ENCODE peak calls at places on chromosomes 13 and 19, in six cellular contexts. One of them, this sample, is unnamed.

GRCh38 chr19:27746691-27747380 is 1466.1 kb downstream of the UQCRFS1 start:
- DNase-seq in stomach: peak; percentile 39
- DNase-seq in transverse colon: peak; percentile 21
- DNase-seq in suprapubic skin: peak; percentile 77
- DNase-seq in sigmoid colon: peak; percentile 62
- DNase-seq in ovary: peak; percentile 26
- DNase-seq in this sample: no peak

GRCh38 chr13:50798923-50799322 is 44.6 kb downstream of the DLEU7 start:
- DNase-seq in stomach: no peak
- DNase-seq in transverse colon: no peak
- DNase-seq in suprapubic skin: no peak
- DNase-seq in sigmoid colon: no peak
- DNase-seq in ovary: no peak
- DNase-seq in this sample: no peak

GRCh38 chr13:110564472-110564985 is 3.0 kb upstream of the RAB20 start:
- DNase-seq in stomach: no peak
- DNase-seq in transverse colon: no peak
- DNase-seq in suprapubic skin: no peak
- DNase-seq in sigmoid colon: no peak
- DNase-seq in ovary: no peak
- DNase-seq in this sample: no peak

GRCh38 chr13:42232671-42233070 is 39.3 kb upstream of the AKAP11 start:
- DNase-seq in stomach: no peak
- DNase-seq in transverse colon: no peak
- DNase-seq in suprapubic skin: no peak
- DNase-seq in sigmoid colon: no peak
- DNase-seq in ovary: no peak
- DNase-seq in this sample: no peak

GRCh38 chr13:102580552-102581169 is 16.1 kb upstream of the TPP2 start:
- DNase-seq in stomach: no peak
- DNase-seq in transverse colon: no peak
- DNase-seq in suprapubic skin: no peak
- DNase-seq in sigmoid colon: no peak
- DNase-seq in ovary: no peak
- DNase-seq in this sample: peak; percentile 72

GRCh38 chr19:35211545-35212230 is 16.9 kb downstream of the FAM187B start:
- DNase-seq in stomach: peak; percentile 51
- DNase-seq in transverse colon: peak; percentile 70
- DNase-seq in suprapubic skin: peak; percentile 83
- DNase-seq in sigmoid colon: peak; percentile 72
- DNase-seq in ovary: no peak
- DNase-seq in this sample: peak; percentile 47

GRCh38 chr13:30708541-30708940 is 26.8 kb upstream of the ALOX5AP start:
- DNase-seq in stomach: no peak
- DNase-seq in transverse colon: no peak
- DNase-seq in suprapubic skin: no peak
- DNase-seq in sigmoid colon: no peak
- DNase-seq in ovary: no peak
- DNase-seq in this sample: no peak

GRCh38 chr19:2101417-2102335 is 5.0 kb downstream of the IZUMO4 start:
- DNase-seq in stomach: no peak
- DNase-seq in transverse colon: no peak
- DNase-seq in suprapubic skin: no peak
- DNase-seq in sigmoid colon: no peak
- DNase-seq in ovary: no peak
- DNase-seq in this sample: no peak

GRCh38 chr13:111035861-111036260 is 79.2 kb upstream of the ARHGEF7 start:
- DNase-seq in stomach: no peak
- DNase-seq in transverse colon: no peak
- DNase-seq in suprapubic skin: no peak
- DNase-seq in sigmoid colon: no peak
- DNase-seq in ovary: no peak
- DNase-seq in this sample: no peak

GRCh38 chr13:99854376-99854775 is 117.2 kb downstream of the ZIC5 start:
- DNase-seq in stomach: no peak
- DNase-seq in transverse colon: no peak
- DNase-seq in suprapubic skin: no peak
- DNase-seq in sigmoid colon: no peak
- DNase-seq in ovary: no peak
- DNase-seq in this sample: no peak

GRCh38 chr13:63942372-63942771 is 2526.7 kb upstream of the PCDH20 start:
- DNase-seq in stomach: no peak
- DNase-seq in transverse colon: no peak
- DNase-seq in suprapubic skin: no peak
- DNase-seq in sigmoid colon: no peak
- DNase-seq in ovary: no peak
- DNase-seq in this sample: no peak

GRCh38 chr13:28059214-28059613 is 41.2 kb downstream of the FLT3 start:
- DNase-seq in stomach: peak; percentile 44
- DNase-seq in transverse colon: peak; percentile 51
- DNase-seq in suprapubic skin: no peak
- DNase-seq in sigmoid colon: no peak
- DNase-seq in ovary: no peak
- DNase-seq in this sample: peak; percentile 23

GRCh38 chr13:51806571-51806970 is 2.6 kb upstream of the DHRS12 start:
- DNase-seq in stomach: peak; percentile 56
- DNase-seq in transverse colon: no peak
- DNase-seq in suprapubic skin: no peak
- DNase-seq in sigmoid colon: no peak
- DNase-seq in ovary: no peak
- DNase-seq in this sample: no peak

GRCh38 chr13:25847635-25848616 is 203.9 kb downstream of the SHISA2 start:
- DNase-seq in stomach: no peak
- DNase-seq in transverse colon: peak; percentile 42
- DNase-seq in suprapubic skin: no peak
- DNase-seq in sigmoid colon: no peak
- DNase-seq in ovary: no peak
- DNase-seq in this sample: no peak

GRCh38 chr19:15252398-15253018 is 20.3 kb upstream of the EPHX3 start:
- DNase-seq in stomach: no peak
- DNase-seq in transverse colon: no peak
- DNase-seq in suprapubic skin: no peak
- DNase-seq in sigmoid colon: no peak
- DNase-seq in ovary: no peak
- DNase-seq in this sample: no peak

GRCh38 chr19:36128392-36128736 is 11.5 kb upstream of the CAPNS1 start:
- DNase-seq in stomach: no peak
- DNase-seq in transverse colon: peak; percentile 64
- DNase-seq in suprapubic skin: no peak
- DNase-seq in sigmoid colon: no peak
- DNase-seq in ovary: no peak
- DNase-seq in this sample: no peak

GRCh38 chr13:42354246-42355117 is 82.5 kb downstream of the AKAP11 start:
- DNase-seq in stomach: no peak
- DNase-seq in transverse colon: no peak
- DNase-seq in suprapubic skin: no peak
- DNase-seq in sigmoid colon: no peak
- DNase-seq in ovary: no peak
- DNase-seq in this sample: no peak

GRCh38 chr19:48806518-48806817 is 4.4 kb downstream of the BCAT2 start:
- DNase-seq in stomach: peak; percentile 42
- DNase-seq in transverse colon: no peak
- DNase-seq in suprapubic skin: no peak
- DNase-seq in sigmoid colon: no peak
- DNase-seq in ovary: peak; percentile 42
- DNase-seq in this sample: no peak

GRCh38 chr13:41064493-41064892 is 3.2 kb downstream of the WBP4 start:
- DNase-seq in stomach: no peak
- DNase-seq in transverse colon: no peak
- DNase-seq in suprapubic skin: no peak
- DNase-seq in sigmoid colon: no peak
- DNase-seq in ovary: no peak
- DNase-seq in this sample: no peak

GRCh38 chr13:41864658-41865057 is 96.3 kb downstream of the VWA8 start:
- DNase-seq in stomach: no peak
- DNase-seq in transverse colon: no peak
- DNase-seq in suprapubic skin: no peak
- DNase-seq in sigmoid colon: no peak
- DNase-seq in ovary: no peak
- DNase-seq in this sample: no peak

GRCh38 chr13:37621811-37622361 is 23.3 kb upstream of the POSTN start:
- DNase-seq in stomach: no peak
- DNase-seq in transverse colon: no peak
- DNase-seq in suprapubic skin: no peak
- DNase-seq in sigmoid colon: no peak
- DNase-seq in ovary: peak; percentile 12
- DNase-seq in this sample: no peak

GRCh38 chr13:110275931-110276552 is 30.9 kb downstream of the COL4A1 start:
- DNase-seq in stomach: no peak
- DNase-seq in transverse colon: no peak
- DNase-seq in suprapubic skin: no peak
- DNase-seq in sigmoid colon: peak; percentile 84
- DNase-seq in ovary: peak; percentile 73
- DNase-seq in this sample: peak; percentile 68

GRCh38 chr13:79593611-79594275 is 112.8 kb downstream of the NDFIP2 start:
- DNase-seq in stomach: no peak
- DNase-seq in transverse colon: no peak
- DNase-seq in suprapubic skin: no peak
- DNase-seq in sigmoid colon: no peak
- DNase-seq in ovary: no peak
- DNase-seq in this sample: no peak

GRCh38 chr19:51621178-51621577 is 9.0 kb downstream of the SIGLEC5 start:
- DNase-seq in stomach: no peak
- DNase-seq in transverse colon: no peak
- DNase-seq in suprapubic skin: peak; percentile 7
- DNase-seq in sigmoid colon: no peak
- DNase-seq in ovary: no peak
- DNase-seq in this sample: no peak

GRCh38 chr19:44236384-44236783 is 23.3 kb upstream of the ZNF233 start:
- DNase-seq in stomach: no peak
- DNase-seq in transverse colon: no peak
- DNase-seq in suprapubic skin: no peak
- DNase-seq in sigmoid colon: no peak
- DNase-seq in ovary: no peak
- DNase-seq in this sample: no peak

GRCh38 chr13:22073718-22074117 is 402.8 kb downstream of the FGF9 start:
- DNase-seq in stomach: no peak
- DNase-seq in transverse colon: no peak
- DNase-seq in suprapubic skin: no peak
- DNase-seq in sigmoid colon: no peak
- DNase-seq in ovary: no peak
- DNase-seq in this sample: no peak
- TF ChIP-seq EP300 in stomach: no peak
- TF ChIP-seq EP300 in transverse colon: no peak
- TF ChIP-seq EP300 in suprapubic skin: no peak
- TF ChIP-seq EP300 in sigmoid colon: no peak
- TF ChIP-seq EP300 in ovary: no peak
- TF ChIP-seq EP300 in this sample: no peak

GRCh38 chr19:46887240-46887782 is 26.5 kb downstream of the ARHGAP35 start:
- DNase-seq in stomach: no peak
- DNase-seq in transverse colon: no peak
- DNase-seq in suprapubic skin: no peak
- DNase-seq in sigmoid colon: no peak
- DNase-seq in ovary: no peak
- DNase-seq in this sample: no peak
- H3K4me1 ChIP-seq in stomach: no peaks in the 10 kb centered on the region
- H3K4me1 ChIP-seq in transverse colon: peaks cover 19% of the 10 kb centered on the region
- H3K4me1 ChIP-seq in suprapubic skin: peaks cover 10% of the 10 kb centered on the region
- H3K4me1 ChIP-seq in sigmoid colon: peaks cover 18% of the 10 kb centered on the region
- H3K4me1 ChIP-seq in ovary: no peaks in the 10 kb centered on the region
- H3K4me1 ChIP-seq in this sample: peaks cover 32% of the 10 kb centered on the region

GRCh38 chr19:17136617-17137016 is 61.0 kb downstream of the MYO9B start:
- DNase-seq in stomach: no peak
- DNase-seq in transverse colon: no peak
- DNase-seq in suprapubic skin: no peak
- DNase-seq in sigmoid colon: no peak
- DNase-seq in ovary: no peak
- DNase-seq in this sample: no peak
- H3K27ac ChIP-seq in stomach: peak overlapping the region; percentile 94
- H3K27ac ChIP-seq in transverse colon: peak overlapping the region; percentile 87
- H3K27ac ChIP-seq in suprapubic skin: peak overlapping the region; percentile 78
- H3K27ac ChIP-seq in sigmoid colon: peak overlapping the region; percentile 86
- H3K27ac ChIP-seq in ovary: no peak overlapping the region
- H3K27ac ChIP-seq in this sample: peak overlapping the region; percentile 91

DNA sequence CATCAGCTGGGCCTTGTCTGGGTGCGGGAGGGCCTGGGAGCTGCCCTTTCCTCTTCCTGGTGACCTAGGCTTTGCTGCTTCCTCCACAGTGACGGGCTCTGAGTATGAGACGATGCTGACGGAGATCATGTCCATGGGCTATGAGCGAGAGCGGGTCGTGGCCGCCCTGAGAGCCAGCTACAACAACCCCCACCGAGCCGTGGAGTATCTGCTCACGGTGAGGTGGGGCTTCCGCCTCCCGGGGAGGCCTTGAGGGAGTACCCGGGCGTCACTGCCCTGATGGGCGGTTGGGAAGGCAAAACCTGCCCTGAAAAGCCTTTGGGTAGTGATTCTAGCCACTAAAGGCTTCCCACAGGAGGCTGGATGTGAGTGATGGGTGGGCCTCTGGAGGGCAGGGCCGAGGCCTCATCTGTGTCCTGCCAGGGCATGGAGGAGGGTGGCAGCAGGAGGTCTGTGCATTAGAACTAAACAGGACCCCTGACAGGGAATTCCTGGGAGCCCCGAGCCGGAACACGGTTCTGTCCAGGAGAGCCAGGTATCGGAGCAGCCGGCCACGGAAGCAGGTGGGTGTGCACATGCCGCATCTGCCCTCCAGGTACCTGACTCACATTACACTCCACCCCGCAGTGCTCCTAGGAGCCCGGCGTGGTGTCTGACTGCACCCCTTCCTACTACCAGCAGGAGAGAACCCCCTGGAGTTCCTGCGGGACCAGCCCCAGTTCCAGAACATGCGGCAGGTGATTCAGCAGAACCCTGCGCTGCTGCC is 3.1 kb downstream of the RAD23A start:
- DNase-seq in stomach: no peak
- DNase-seq in transverse colon: no peak
- DNase-seq in suprapubic skin: no peak
- DNase-seq in sigmoid colon: no peak
- DNase-seq in ovary: no peak
- DNase-seq in this sample: no peak
- TF ChIP-seq EP300 in stomach: no peak
- TF ChIP-seq EP300 in transverse colon: no peak
- TF ChIP-seq EP300 in suprapubic skin: no peak
- TF ChIP-seq EP300 in sigmoid colon: no peak
- TF ChIP-seq EP300 in ovary: no peak
- TF ChIP-seq EP300 in this sample: no peak

DNA sequence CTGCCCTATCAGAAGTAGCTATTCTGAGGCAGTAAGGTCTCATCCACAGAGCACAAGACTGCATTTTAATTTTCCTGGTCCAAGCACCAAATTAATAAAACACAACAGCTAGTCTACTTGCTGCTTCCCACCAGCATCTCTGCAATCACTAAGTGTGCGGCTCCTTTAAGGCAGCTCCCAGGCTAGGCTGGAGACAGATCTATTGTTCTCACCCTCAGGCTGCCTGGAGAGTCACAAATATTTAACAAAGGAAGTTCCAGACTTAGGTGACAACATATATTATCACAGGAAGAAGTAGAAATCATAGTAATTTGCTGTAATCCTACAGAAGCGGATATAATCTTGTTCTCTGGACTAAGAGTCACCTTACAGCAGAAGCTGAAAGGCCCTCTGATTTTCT is 2.2 kb upstream of the EID2 start:
- DNase-seq in stomach: no peak
- DNase-seq in transverse colon: no peak
- DNase-seq in suprapubic skin: no peak
- DNase-seq in sigmoid colon: no peak
- DNase-seq in ovary: no peak
- DNase-seq in this sample: no peak
- H3K4me1 ChIP-seq in stomach: peaks cover 16% of the 10 kb centered on the region
- H3K4me1 ChIP-seq in transverse colon: peaks cover 13% of the 10 kb centered on the region
- H3K4me1 ChIP-seq in suprapubic skin: peaks cover 24% of the 10 kb centered on the region
- H3K4me1 ChIP-seq in sigmoid colon: peaks cover 28% of the 10 kb centered on the region
- H3K4me1 ChIP-seq in ovary: no peaks in the 10 kb centered on the region
- H3K4me1 ChIP-seq in this sample: peaks cover 28% of the 10 kb centered on the region

This sample was measured in tibial nerve.